ENCODE peak calls at places on chromosomes 1 and 21, in five cellular contexts. C, B, G, D and T are unnamed samples. For H3K4me1, the result is how much of the 10 kb centered on the place peaks cover.

GRCh38 chr1:185015598-185015997 is 29.8 kb upstream of the RNF2 start:
- DNase-seq in C (no peak), B (no peak), G (no peak), D (no peak), T (no peak)

GRCh38 chr1:156805766-156806511 is 10.7 kb downstream of the SH2D2A start:
- DNase-seq in C (no peak), B (peak), G (no peak), D (no peak), T (no peak)

GRCh38 chr1:11198851-11199628 is 9.9 kb downstream of the ANGPTL7 start:
- DNase-seq in C (no peak), B (no peak), G (no peak), D (no peak), T (no peak)

GRCh38 chr1:235675152-235675890 is 25.7 kb upstream of the GNG4 start:
- DNase-seq in C (no peak), B (no peak), G (no peak), D (no peak), T (no peak)

GRCh38 chr21:41187537-41188025 is 19.6 kb downstream of the BACE2 start:
- DNase-seq in C (no peak), B (no peak), G (no peak), D (no peak), T (no peak)

GRCh38 chr1:13813398-13814012 is 113.5 kb downstream of the PRDM2 start:
- DNase-seq in C (no peak), B (no peak), G (no peak), D (no peak), T (no peak)

GRCh38 chr1:112957133-112957812 is 1.3 kb upstream of the SLC16A1 start:
- DNase-seq in C (peak), B (peak), G (no peak), D (no peak), T (no peak)

GRCh38 chr1:227945891-227946623 is 1.7 kb downstream of the WNT9A start:
- DNase-seq in C (peak), B (peak), G (peak), D (peak), T (peak)

GRCh38 chr1:24828887-24829192 is 83.6 kb downstream of the CLIC4 start:
- DNase-seq in C (no peak), B (no peak), G (no peak), D (no peak), T (no peak)

GRCh38 chr21:45021428-45022347 is 52.7 kb upstream of the ADARB1 start:
- DNase-seq in C (no peak), B (peak), G (peak), D (no peak), T (no peak)

GRCh38 chr1:216531308-216532239 is 108.3 kb upstream of the USH2A start:
- DNase-seq in C (no peak), B (no peak), G (no peak), D (no peak), T (no peak)

GRCh38 chr1:224881762-224882211 is 47.7 kb upstream of the DNAH14 start:
- DNase-seq in C (no peak), B (no peak), G (no peak), D (no peak), T (no peak)

DNA sequence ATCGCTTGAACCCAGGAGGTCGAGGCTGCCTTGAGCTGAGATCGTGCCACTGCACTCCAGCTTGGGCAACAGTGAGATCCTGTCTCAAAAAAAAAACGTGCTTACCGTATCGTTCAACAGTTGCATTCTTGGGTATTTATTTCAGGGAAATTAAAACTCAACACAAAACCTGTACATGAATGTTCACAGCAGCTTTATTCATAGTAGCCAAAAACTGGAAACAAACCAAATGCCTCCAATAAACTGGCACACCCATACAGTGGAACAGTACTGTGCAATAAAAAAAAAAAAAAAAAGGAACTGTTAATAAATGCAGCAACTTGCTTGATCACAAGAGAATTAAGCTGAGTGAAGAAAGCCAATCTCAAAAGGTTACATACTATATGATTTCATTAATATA is 6.7 kb downstream of the KHDRBS1 start:
- DNase-seq in C (no peak), B (no peak), G (no peak), D (no peak), T (no peak)
- H3K4me1 ChIP-seq in C (under half), B (half or more), G (under half), D (half or more), T (half or more)

DNA sequence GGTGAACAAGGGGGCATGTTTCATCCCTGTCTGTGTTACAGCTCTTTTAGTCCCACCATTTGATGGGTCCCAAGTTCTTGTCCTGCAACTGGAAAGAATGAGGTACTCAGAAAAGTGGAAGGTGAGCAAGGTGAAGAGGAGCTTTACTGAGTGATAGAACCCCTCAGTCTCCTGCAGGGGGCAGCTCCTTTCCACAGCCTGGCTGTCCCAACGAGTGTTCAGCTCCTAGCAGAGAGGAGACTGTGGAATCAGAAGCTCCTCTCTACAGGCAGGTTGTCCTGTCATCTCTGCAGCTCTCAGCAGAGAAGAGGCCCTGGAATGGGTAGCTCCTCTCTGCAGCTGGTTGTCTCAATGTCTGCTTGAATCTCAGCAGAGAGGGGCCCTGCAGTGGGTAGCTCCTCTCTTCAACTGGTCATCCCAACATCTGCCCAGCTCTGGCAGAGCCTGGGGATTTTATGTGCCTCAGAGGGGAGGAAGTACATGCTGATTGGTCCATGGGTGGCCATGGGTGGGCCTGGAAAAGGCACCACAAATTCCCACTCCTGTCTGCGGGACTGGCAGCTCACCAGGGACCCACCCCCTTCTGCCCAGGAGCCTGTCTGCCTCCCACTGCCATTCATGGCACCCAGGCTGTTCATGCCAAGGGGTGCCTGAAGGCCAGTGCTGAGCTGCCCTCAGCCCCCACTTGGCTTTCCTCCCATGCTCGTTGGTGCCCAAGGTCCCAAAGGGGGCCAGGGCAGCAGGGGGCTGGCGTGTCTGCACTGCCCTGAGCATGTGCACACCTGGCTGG is 25.7 kb downstream of the LDLRAD1 start:
- DNase-seq in C (no peak), B (no peak), G (no peak), D (no peak), T (peak)
- TF ChIP-seq POLR2A in C (no peak), B (no peak), G (no peak), D (no peak), T (no peak)

GRCh38 chr1:50369830-50370229 is 53.4 kb downstream of the DMRTA2 start:
- DNase-seq in C (no peak), B (no peak), G (no peak), D (no peak), T (no peak)
- TF ChIP-seq POLR2AphosphoS5 in C (no peak), B (no peak), G (no peak), D (no peak), T (no peak)

DNA sequence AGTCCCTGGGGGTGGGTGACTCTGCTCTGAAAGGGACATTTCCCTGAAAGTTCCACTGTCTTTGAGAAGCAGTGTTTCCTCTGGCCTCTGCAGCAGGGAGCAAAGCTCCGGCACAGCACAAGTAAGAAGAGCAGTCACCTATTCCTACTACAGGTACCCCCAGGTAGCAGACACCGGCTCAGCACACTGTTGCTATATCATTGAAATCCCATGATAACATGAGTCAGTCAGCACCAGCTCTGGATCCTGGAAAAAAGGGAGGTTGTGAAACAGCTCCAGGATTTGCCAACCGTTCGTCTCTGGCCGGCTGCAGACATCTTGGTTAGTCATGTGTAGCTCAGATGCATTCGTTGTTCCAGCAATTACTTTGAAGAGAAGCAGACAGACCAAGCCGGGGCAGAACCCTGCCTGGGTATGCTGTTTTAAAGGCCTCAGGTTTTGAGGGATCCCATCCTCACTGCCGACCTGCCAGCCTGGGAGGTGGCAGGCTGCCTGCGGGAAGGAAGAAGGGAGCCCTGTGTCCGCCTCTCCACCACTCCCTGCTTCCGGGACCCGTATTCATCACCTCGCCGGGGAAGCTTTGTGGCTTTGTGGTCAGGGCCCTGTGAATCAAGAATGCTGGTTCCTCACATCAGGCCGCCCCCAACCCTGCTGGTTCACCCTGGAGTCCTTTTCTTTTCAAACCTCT is 139.2 kb downstream of the CLIC6 start:
- DNase-seq in C (peak), B (peak), G (no peak), D (peak), T (no peak)
- H3K4me1 ChIP-seq in C (half or more), B (under half), G (under half), D (under half), T (under half)

GRCh38 chr21:25567472-25567871 is 39.8 kb downstream of the MRPL39 start:
- DNase-seq in C (no peak), B (no peak), G (no peak), D (no peak), T (no peak)
- TF ChIP-seq POLR2A in C (no peak), B (no peak), G (no peak), D (no peak), T (no peak)

GRCh38 chr1:58816747-58817221 is 32.9 kb upstream of the JUN start:
- DNase-seq in C (no peak), B (no peak), G (no peak), D (no peak), T (no peak)

GRCh38 chr1:58819719-58820118 is 35.9 kb upstream of the JUN start:
- DNase-seq in C (no peak), B (no peak), G (no peak), D (no peak), T (no peak)

GRCh38 chr1:58816072-58816746 is 32.4 kb upstream of the JUN start:
- DNase-seq in C (peak), B (peak), G (peak), D (peak), T (peak)

GRCh38 chr1:58818991-58819390 is 35.1 kb upstream of the JUN start:
- DNase-seq in C (no peak), B (no peak), G (no peak), D (no peak), T (no peak)

GRCh38 chr1:58818075-58818474 is 34.2 kb upstream of the JUN start:
- DNase-seq in C (no peak), B (no peak), G (no peak), D (no peak), T (no peak)
- TF ChIP-seq POLR2AphosphoS5 in C (no peak), B (no peak), G (no peak), D (no peak), T (no peak)

DNA sequence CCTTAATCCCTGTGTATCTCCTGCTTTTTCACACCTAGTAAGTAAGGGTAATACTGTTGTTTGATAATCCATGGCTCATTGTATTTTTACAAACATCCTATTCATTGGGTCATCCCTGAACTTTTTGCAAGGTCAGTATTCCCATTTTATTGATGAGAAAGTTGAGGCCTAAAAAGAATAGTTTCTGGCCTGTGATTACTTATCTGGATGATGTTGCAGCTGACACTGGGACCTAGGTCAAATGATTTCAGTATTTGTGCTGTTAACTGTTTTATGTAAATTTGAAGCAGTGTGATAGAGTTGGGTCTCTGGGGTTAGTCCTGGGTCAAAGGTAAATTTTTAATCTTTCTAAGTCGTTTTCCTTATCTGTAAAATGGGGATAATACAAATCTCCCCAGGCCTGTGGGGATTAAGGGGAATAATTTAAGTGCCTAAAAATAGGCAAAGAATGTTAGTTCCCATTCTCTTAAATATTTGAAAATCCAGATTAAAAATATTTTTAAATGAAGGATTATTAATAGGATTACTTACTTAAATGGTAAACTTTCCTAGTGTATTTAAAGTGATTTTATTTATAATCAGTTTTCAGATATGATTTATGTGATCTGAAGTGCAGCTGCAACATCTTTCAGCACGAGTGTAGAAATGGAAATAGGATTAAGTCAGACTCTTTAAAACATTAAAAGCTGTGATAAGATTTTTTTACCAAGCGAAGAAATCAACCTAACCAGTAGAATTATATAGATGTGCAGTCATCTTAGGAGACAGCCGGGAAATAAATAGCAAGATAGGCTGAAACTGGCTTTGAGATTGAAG is 4.3 kb downstream of the PPP2R5A start:
- DNase-seq in C (no peak), B (no peak), G (no peak), D (no peak), T (no peak)
- H3K4me1 ChIP-seq in C (under half), B (half or more), G (under half), D (under half), T (half or more)

DNA sequence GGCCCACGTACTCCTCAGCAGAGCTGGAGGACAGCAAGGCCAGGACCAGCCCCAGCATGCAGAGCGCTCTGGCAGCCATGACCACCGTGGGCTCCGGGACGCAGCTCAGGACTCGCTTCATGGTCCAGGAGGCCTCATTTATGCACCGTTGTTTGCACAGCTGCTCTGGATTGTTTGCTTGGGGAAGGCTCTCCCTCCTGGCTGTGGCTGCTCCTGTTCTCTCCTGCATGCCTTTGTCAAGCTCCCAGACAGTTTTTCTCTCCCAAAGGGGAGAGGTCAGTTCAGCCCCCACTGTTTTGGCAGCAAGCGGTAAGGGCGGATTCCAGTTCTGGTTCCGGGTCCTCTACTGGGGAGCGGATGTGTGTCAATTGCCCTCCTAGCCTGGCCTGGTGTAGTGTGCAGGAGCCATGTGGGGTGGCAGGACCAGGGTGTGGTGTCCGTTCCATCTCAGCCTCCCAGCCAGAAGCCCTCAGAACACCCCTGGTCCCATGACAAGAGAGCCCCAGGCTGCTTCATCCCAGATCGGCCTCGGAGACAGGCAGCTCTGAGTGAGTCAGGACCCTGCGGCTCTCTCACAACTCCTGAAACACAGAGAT is at the start of gene TFF3:
- DNase-seq in C (no peak), B (no peak), G (no peak), D (peak), T (no peak)
- TF ChIP-seq POLR2A in C (no peak), B (no peak), G (no peak), D (no peak), T (no peak)

DNA sequence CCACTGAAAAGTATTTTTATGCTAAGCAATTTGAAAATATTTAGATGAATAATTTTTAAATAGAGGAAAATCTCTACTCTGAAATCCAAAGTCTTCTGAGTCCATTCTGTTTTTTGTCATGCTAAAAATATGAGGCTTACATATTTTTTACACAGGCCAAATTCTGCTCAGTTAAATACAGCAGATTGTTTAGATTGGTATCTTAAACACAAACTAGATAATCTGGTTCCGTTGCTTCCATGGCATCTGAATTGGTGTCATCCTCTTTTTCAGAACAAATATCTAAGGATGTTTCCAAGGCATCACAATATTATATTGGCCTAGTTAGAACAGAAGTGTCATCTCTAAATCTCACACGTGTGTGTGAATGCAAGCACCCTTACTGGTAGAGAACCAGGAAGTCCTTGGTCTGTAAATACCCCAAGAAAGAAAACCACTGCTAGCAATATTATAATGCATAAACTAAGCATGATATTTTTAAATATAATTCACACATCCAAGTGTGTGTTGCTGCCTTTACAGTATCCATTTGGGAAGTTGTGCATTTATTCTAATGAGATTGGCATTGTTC is 151.1 kb downstream of the NRIP1 start:
- DNase-seq in C (no peak), B (no peak), G (no peak), D (no peak), T (no peak)
- TF ChIP-seq POLR2AphosphoS5 in C (no peak), B (no peak), G (no peak), D (no peak), T (no peak)

GRCh38 chr1:42957880-42958487 is 684 bp downstream of the SLC2A1 start:
- DNase-seq in C (no peak), B (peak), G (peak), D (peak), T (no peak)
- H3K4me1 ChIP-seq in C (half or more), B (under half), G (under half), D (under half), T (half or more)